ENCODE peak calls at places on chromosomes 6 and 20, in seven cellular contexts. One of them, this sample, is unnamed.

GRCh38 chr6:42147138-42147562 is 4.7 kb upstream of the C6orf132 start:
- DNase-seq in BJ: no peak
- DNase-seq in B cell: no peak
- DNase-seq in fibroblast of lung: no peak
- DNase-seq in natural killer cell: no peak
- DNase-seq in endodermal cell: no peak
- DNase-seq in tibial nerve: no peak
- DNase-seq in this sample: no peak

GRCh38 chr6:156933201-156934053 is 156.2 kb downstream of the ARID1B start:
- DNase-seq in B cell: no peak
- DNase-seq in natural killer cell: no peak
- DNase-seq in endodermal cell: peak
- DNase-seq in fibroblast of lung: no peak
- DNase-seq in tibial nerve: no peak
- DNase-seq in BJ: no peak
- DNase-seq in this sample: no peak

GRCh38 chr6:167745660-167746376 is 80.9 kb upstream of the AFDN start:
- DNase-seq in fibroblast of lung: no peak
- DNase-seq in B cell: no peak
- DNase-seq in BJ: no peak
- DNase-seq in endodermal cell: peak
- DNase-seq in natural killer cell: no peak
- DNase-seq in tibial nerve: no peak
- DNase-seq in this sample: no peak

GRCh38 chr20:25487306-25487705 is 79.8 kb downstream of the GINS1 start:
- DNase-seq in BJ: no peak
- DNase-seq in fibroblast of lung: no peak
- DNase-seq in endodermal cell: no peak
- DNase-seq in natural killer cell: no peak
- DNase-seq in tibial nerve: no peak
- DNase-seq in B cell: no peak
- DNase-seq in this sample: no peak

GRCh38 chr6:26379236-26380139 is 3.4 kb upstream of the BTN2A2 start:
- DNase-seq in fibroblast of lung: peak
- DNase-seq in natural killer cell: no peak
- DNase-seq in BJ: no peak
- DNase-seq in B cell: no peak
- DNase-seq in endodermal cell: no peak
- DNase-seq in tibial nerve: no peak
- DNase-seq in this sample: no peak

GRCh38 chr6:45611502-45611901 is 233.8 kb upstream of the SUPT3H start:
- DNase-seq in endodermal cell: no peak
- DNase-seq in BJ: no peak
- DNase-seq in tibial nerve: no peak
- DNase-seq in natural killer cell: no peak
- DNase-seq in B cell: no peak
- DNase-seq in fibroblast of lung: no peak
- DNase-seq in this sample: no peak

GRCh38 chr6:122766256-122766655 is 13.3 kb upstream of the FABP7 start:
- DNase-seq in natural killer cell: no peak
- DNase-seq in B cell: no peak
- DNase-seq in fibroblast of lung: no peak
- DNase-seq in BJ: no peak
- DNase-seq in endodermal cell: no peak
- DNase-seq in tibial nerve: no peak
- DNase-seq in this sample: no peak

GRCh38 chr6:14466278-14466677 is 348.7 kb downstream of the CD83 start:
- DNase-seq in natural killer cell: no peak
- DNase-seq in fibroblast of lung: no peak
- DNase-seq in endodermal cell: no peak
- DNase-seq in B cell: no peak
- DNase-seq in BJ: no peak
- DNase-seq in tibial nerve: no peak
- DNase-seq in this sample: no peak

GRCh38 chr6:25006565-25007001 is 70.8 kb upstream of the RIPOR2 start:
- DNase-seq in natural killer cell: no peak
- DNase-seq in fibroblast of lung: peak
- DNase-seq in endodermal cell: no peak
- DNase-seq in tibial nerve: no peak
- DNase-seq in B cell: peak
- DNase-seq in BJ: no peak
- DNase-seq in this sample: no peak

GRCh38 chr20:44582321-44583025 is at the start of gene PKIG:
- DNase-seq in fibroblast of lung: peak
- DNase-seq in B cell: no peak
- DNase-seq in tibial nerve: no peak
- DNase-seq in endodermal cell: no peak
- DNase-seq in BJ: peak
- DNase-seq in natural killer cell: no peak
- DNase-seq in this sample: no peak

GRCh38 chr20:58709703-58710039 is 17.1 kb downstream of the NPEPL1 start:
- DNase-seq in BJ: no peak
- DNase-seq in B cell: no peak
- DNase-seq in tibial nerve: no peak
- DNase-seq in endodermal cell: no peak
- DNase-seq in natural killer cell: peak
- DNase-seq in fibroblast of lung: no peak
- DNase-seq in this sample: no peak

GRCh38 chr20:58712823-58713731 is 20.5 kb downstream of the NPEPL1 start:
- DNase-seq in BJ: no peak
- DNase-seq in fibroblast of lung: no peak
- DNase-seq in endodermal cell: no peak
- DNase-seq in natural killer cell: peak
- DNase-seq in B cell: no peak
- DNase-seq in tibial nerve: no peak
- DNase-seq in this sample: no peak

GRCh38 chr20:58712116-58712822 is 19.7 kb downstream of the NPEPL1 start:
- DNase-seq in fibroblast of lung: no peak
- DNase-seq in B cell: no peak
- DNase-seq in natural killer cell: peak
- DNase-seq in BJ: no peak
- DNase-seq in endodermal cell: no peak
- DNase-seq in tibial nerve: no peak
- DNase-seq in this sample: no peak

GRCh38 chr20:58710481-58711265 is 18.1 kb downstream of the NPEPL1 start:
- DNase-seq in BJ: no peak
- DNase-seq in fibroblast of lung: no peak
- DNase-seq in tibial nerve: no peak
- DNase-seq in endodermal cell: peak
- DNase-seq in natural killer cell: peak
- DNase-seq in B cell: no peak
- DNase-seq in this sample: no peak

DNA sequence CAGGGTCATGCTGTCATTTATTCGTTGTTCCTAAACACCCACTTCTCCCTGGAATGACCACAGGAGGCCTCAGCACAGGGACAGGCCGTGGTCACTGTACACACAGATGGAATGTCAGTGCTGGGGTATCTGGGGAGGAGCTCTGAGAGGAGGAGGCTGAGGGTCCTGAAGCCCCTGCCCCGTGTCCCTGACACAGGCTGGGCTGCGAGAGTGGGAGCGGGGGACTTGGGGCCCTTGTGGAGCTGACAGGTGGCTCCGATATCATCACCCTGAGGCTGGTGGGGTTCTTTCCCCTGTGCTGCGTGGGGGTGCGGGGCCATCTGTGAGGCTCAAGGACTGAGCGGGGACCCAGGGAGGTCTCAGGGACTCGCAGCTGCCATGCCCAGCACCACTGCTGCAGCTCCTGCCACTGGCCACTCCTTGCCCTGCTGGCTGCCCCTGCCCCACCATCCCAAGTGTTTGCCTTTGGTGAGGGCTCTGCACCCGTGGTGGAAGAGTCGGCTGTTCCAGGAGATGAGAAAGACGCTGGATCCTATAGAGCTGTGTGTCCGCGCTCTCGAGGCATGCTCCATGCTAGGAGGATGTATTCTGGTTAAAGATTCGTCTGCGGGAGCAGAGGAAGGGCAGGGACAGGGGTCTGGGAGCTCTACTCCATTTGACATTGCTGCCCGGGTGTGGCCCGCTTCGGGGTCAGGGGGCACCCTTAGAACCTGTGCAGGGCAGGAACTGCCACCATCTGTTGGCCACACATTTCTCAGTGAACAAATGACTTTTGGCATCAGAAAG is 18.9 kb downstream of the NPEPL1 start:
- DNase-seq in tibial nerve: no peak
- DNase-seq in natural killer cell: peak
- DNase-seq in BJ: no peak
- DNase-seq in endodermal cell: peak
- DNase-seq in fibroblast of lung: no peak
- DNase-seq in B cell: no peak
- DNase-seq in this sample: no peak
- TF ChIP-seq CTCF in tibial nerve: no peak
- TF ChIP-seq CTCF in natural killer cell: no peak
- TF ChIP-seq CTCF in BJ: no peak
- TF ChIP-seq CTCF in endodermal cell: no peak
- TF ChIP-seq CTCF in fibroblast of lung: no peak
- TF ChIP-seq CTCF in B cell: no peak
- TF ChIP-seq CTCF in this sample: no peak

DNA sequence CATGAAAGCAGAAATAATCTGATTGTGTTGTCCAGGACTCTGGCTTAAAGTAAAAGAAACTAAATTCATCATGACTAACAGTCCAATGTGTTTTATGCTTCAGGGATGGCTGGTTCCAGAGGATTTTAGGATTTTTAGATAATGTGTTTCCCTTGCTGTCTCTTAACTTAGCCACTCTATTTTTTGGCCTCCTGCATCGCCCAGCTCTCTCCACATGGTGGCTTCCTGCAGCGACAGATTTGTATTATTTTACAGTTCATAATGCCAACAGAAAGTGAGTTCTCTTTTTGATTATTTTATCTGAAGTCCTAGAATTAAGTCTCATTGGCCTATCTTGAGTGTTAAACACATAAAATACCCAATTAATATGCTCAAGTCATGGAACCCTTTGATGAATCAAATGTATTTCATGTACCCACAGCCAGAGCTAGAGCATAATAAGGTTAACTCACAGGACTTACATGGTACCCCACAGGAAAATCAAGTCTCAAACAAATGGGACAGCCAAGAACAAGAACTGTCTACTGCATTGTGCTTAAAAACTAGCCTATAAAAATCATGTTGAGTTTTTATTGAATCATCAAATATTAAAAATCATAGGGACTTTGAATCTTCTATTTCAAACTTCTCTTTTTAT is 582.5 kb downstream of the DOK5 start:
- DNase-seq in fibroblast of lung: no peak
- DNase-seq in BJ: no peak
- DNase-seq in natural killer cell: no peak
- DNase-seq in B cell: no peak
- DNase-seq in tibial nerve: no peak
- DNase-seq in endodermal cell: peak
- DNase-seq in this sample: no peak
- TF ChIP-seq CTCF in fibroblast of lung: no peak
- TF ChIP-seq CTCF in BJ: no peak
- TF ChIP-seq CTCF in natural killer cell: no peak
- TF ChIP-seq CTCF in B cell: no peak
- TF ChIP-seq CTCF in tibial nerve: no peak
- TF ChIP-seq CTCF in endodermal cell: peak
- TF ChIP-seq CTCF in this sample: no peak

DNA sequence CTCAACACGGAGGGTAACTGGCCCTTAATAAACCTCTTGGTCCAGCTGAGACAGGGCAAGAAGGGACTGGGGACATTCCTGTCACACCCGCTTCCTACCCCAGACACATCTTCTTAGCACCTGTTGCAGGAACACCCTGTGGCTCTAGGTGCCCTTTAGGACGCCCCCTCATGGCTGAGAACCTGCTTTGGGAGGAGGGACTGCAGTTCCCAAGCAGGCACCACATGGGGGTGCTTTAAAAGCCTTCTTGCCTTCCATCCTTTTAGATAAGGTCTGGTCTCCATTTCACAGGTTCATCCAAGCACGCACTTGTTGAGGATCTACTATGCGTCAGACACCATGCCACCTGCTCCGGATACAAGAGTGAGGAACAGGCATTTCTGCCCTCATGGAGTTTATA is 26.6 kb downstream of the NSFL1C start:
- DNase-seq in fibroblast of lung: peak
- DNase-seq in endodermal cell: peak
- DNase-seq in B cell: no peak
- DNase-seq in BJ: no peak
- DNase-seq in tibial nerve: no peak
- DNase-seq in natural killer cell: no peak
- DNase-seq in this sample: no peak
- TF ChIP-seq CTCF in fibroblast of lung: peak
- TF ChIP-seq CTCF in endodermal cell: peak
- TF ChIP-seq CTCF in B cell: no peak
- TF ChIP-seq CTCF in BJ: peak
- TF ChIP-seq CTCF in tibial nerve: no peak
- TF ChIP-seq CTCF in natural killer cell: no peak
- TF ChIP-seq CTCF in this sample: peak

GRCh38 chr20:53579581-53580375 is 13.9 kb downstream of the ZNF217 start:
- DNase-seq in endodermal cell: no peak
- DNase-seq in fibroblast of lung: peak
- DNase-seq in BJ: no peak
- DNase-seq in tibial nerve: no peak
- DNase-seq in B cell: peak
- DNase-seq in natural killer cell: no peak
- DNase-seq in this sample: no peak

GRCh38 chr20:53578492-53579222 is 15.0 kb downstream of the ZNF217 start:
- DNase-seq in tibial nerve: no peak
- DNase-seq in endodermal cell: peak
- DNase-seq in B cell: peak
- DNase-seq in fibroblast of lung: peak
- DNase-seq in natural killer cell: peak
- DNase-seq in BJ: peak
- DNase-seq in this sample: peak

GRCh38 chr20:53581444-53582311 is 12.0 kb downstream of the ZNF217 start:
- DNase-seq in B cell: peak
- DNase-seq in BJ: no peak
- DNase-seq in tibial nerve: no peak
- DNase-seq in natural killer cell: no peak
- DNase-seq in endodermal cell: no peak
- DNase-seq in fibroblast of lung: no peak
- DNase-seq in this sample: no peak

GRCh38 chr20:53579266-53579580 is 14.4 kb downstream of the ZNF217 start:
- DNase-seq in tibial nerve: no peak
- DNase-seq in natural killer cell: no peak
- DNase-seq in fibroblast of lung: no peak
- DNase-seq in B cell: no peak
- DNase-seq in BJ: no peak
- DNase-seq in endodermal cell: no peak
- DNase-seq in this sample: no peak

DNA sequence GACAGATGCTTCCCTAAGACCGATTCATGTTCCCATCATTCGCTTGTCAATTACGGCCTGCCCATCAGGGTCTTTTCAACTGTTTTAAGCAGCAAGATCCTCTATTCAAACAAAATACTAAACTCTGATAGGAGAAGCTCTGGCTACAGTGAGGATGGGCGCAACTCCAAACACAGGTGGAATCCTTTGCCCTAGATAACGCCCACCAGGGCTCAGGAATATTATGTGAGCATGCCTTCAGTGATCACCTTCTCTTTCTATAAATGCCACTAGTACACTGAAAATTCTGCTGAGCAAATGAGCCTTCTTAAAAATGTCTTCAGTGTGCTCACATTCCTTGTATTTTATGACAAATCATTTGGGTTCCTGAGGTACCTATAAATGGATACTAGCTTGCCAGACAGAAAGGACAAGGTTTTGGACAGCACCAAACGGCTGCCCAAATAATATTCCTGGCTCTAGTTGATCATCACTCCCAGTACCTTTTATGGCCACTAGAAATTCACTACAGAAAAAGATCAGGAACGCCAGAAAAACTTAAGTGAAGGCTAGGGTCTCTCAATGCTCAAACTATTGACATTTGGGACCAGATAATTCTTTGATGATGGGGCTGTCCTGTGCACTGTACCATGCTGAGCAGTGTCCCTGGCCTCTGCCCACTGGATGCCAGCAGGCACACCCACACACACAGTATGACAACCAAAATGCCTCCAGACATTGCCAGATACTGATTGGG is 13.1 kb downstream of the ZNF217 start:
- DNase-seq in B cell: no peak
- DNase-seq in natural killer cell: no peak
- DNase-seq in tibial nerve: no peak
- DNase-seq in BJ: no peak
- DNase-seq in fibroblast of lung: no peak
- DNase-seq in endodermal cell: no peak
- DNase-seq in this sample: no peak
- TF ChIP-seq CTCF in B cell: no peak
- TF ChIP-seq CTCF in natural killer cell: no peak
- TF ChIP-seq CTCF in tibial nerve: no peak
- TF ChIP-seq CTCF in BJ: peak
- TF ChIP-seq CTCF in fibroblast of lung: no peak
- TF ChIP-seq CTCF in endodermal cell: peak
- TF ChIP-seq CTCF in this sample: no peak

This sample was measured in GM20000.